ENCODE peak calls at places on chromosome 17, in ten cellular contexts. W is fibroblast of mammary gland, I is neural crest cell, A is natural killer cell, P is cardiac muscle cell, U is NB4, H is GM23338, Q is lower lobe of right lung, M is neural progenitor cell, F is mucosa of descending colon. L is an unnamed sample.

GRCh38 chr17:81652901-81653771 is 3.2 kb downstream of the PDE6G start:
- DNase-seq in Q (no peak), H (peak), W (no peak), M (no peak), A (no peak), F (no peak), U (no peak), I (no peak), P (no peak), L (no peak)

GRCh38 chr17:1058423-1059130 is 61.6 kb downstream of the TIMM22 start:
- DNase-seq in A (no peak), I (peak), Q (peak), W (peak), F (peak), P (no peak), M (peak), U (peak), H (peak), L (no peak)

GRCh38 chr17:9268546-9268945 is 247.2 kb downstream of the NTN1 start:
- DNase-seq in H (no peak), P (no peak), I (no peak), Q (no peak), A (no peak), M (no peak), W (no peak), U (no peak), F (no peak), L (no peak)

GRCh38 chr17:49955157-49955556 is 13.8 kb upstream of the DLX4 start:
- DNase-seq in A (no peak), I (no peak), W (no peak), M (no peak), F (no peak), U (no peak), H (no peak), P (no peak), Q (no peak), L (no peak)

GRCh38 chr17:74568116-74568873 is 986 bp upstream of the CD300H start:
- DNase-seq in P (no peak), W (no peak), A (no peak), Q (no peak), H (no peak), U (no peak), I (no peak), M (no peak), F (no peak), L (no peak)

GRCh38 chr17:9488556-9488955 is 87.1 kb downstream of the STX8 start:
- DNase-seq in A (no peak), H (no peak), M (no peak), I (no peak), W (peak), U (no peak), P (no peak), Q (no peak), F (no peak), L (no peak)

GRCh38 chr17:40087049-40087794 is 13.2 kb downstream of the NR1D1 start:
- DNase-seq in I (no peak), P (no peak), F (no peak), U (no peak), H (no peak), W (no peak), M (no peak), A (no peak), Q (no peak), L (no peak)

GRCh38 chr17:8057691-8058114 is 18.8 kb downstream of the ALOX15B start:
- DNase-seq in Q (peak), W (peak), I (peak), M (peak), A (peak), H (peak), U (peak), F (no peak), P (peak), L (no peak)

GRCh38 chr17:83146347-83146746 is 66.9 kb downstream of the METRNL start:
- DNase-seq in U (no peak), P (no peak), A (no peak), F (no peak), W (no peak), Q (no peak), M (no peak), H (no peak), I (no peak), L (no peak)

GRCh38 chr17:28008526-28008925 is 34.0 kb upstream of the NLK start:
- DNase-seq in Q (no peak), F (no peak), A (no peak), P (peak), H (peak), M (peak), W (peak), U (peak), I (peak), L (no peak)

GRCh38 chr17:34601431-34601830 is 22.0 kb downstream of the TMEM132E start:
- DNase-seq in A (no peak), I (no peak), Q (no peak), P (no peak), F (no peak), H (no peak), U (no peak), M (peak), W (no peak), L (no peak)

GRCh38 chr17:34598161-34598776 is 18.9 kb downstream of the TMEM132E start:
- DNase-seq in I (peak), F (no peak), W (no peak), P (peak), A (no peak), M (peak), U (no peak), H (peak), Q (no peak), L (no peak)

DNA sequence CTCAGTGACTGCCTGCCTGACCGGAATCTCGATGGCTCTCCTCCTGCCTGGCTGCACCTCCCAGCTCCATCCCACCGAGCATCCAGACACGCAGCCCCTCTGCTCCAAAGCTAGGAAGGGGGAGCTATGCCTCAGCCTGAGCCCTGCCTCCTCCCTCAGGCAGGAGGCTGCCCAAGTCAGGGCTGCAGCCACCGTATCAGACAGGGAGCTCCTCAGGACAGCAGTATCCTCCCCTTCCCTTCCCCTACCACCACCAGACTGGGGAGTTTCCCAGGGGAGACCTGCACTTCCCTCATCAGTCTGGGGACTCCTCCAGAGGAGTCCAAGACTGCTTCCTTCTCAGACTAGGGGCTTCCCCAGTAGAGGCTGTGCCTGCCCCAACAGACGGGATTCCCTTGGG is 17.5 kb downstream of the TMEM132E start:
- DNase-seq in U (no peak), F (no peak), W (no peak), I (no peak), P (no peak), M (no peak), H (no peak), A (no peak), Q (no peak), L (no peak)
- TF ChIP-seq CTCF in U (no peak), F (no peak), W (no peak), I (no peak), P (no peak), M (no peak), H (no peak), A (no peak), Q (no peak), L (no peak)

DNA sequence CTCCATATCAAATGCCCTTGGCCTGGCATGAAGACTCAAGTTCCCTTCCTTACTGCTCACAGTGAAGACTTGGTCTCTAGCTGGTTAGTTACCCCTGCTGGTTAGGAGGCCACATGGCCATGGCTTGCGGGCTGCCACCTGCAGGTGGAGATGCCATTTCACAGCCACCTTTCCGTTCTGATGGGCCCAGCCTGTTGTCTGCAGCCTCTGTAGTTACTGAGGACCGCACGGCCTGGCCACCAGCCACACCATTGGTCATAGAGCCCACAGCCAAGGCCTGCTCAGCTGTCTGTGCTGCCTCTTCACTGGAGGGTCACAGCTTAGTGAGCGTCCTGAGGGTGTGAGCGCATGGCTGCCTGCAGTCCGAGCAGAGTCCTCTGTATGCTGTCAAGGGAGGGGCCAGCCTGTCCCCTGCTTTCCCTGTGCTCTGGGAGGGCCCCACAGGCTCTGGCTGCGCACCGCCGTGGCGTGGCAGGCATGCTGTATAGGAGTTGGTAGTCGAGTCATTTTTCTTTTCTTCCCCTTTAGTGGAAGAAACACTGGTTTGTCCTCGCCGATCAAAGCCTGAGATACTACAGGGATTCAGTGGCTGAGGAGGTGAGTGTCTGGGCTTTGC is 59.2 kb downstream of the PLD6 start:
- DNase-seq in W (peak), P (no peak), I (no peak), Q (no peak), A (no peak), F (no peak), U (peak), M (peak), H (peak), L (no peak)
- TF ChIP-seq CTCF in W (peak), P (no peak), I (peak), Q (no peak), A (peak), F (no peak), U (peak), M (peak), H (peak), L (no peak)

DNA sequence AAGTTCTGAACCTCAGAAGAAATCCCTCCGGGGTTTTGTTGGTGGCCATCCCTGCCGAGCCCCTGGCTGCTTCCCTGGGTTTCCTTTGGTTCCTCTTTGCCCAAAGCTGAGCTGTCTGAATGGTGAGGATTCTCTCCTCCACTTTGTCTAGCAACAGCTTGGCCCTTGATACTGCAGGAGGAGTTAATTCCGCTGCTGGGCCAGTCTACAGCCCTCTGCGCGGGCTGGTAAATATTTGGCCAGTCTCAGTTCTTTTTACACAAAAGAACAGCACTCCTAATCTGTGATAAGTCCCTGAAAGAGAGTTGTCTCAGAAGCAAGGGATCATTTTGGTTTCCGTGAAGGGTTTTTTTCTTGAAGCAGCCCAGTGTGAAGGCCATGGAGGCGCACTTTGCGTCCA is 171.0 kb downstream of the RAB11FIP4 start:
- DNase-seq in M (peak), I (no peak), A (no peak), P (no peak), Q (no peak), U (no peak), W (no peak), F (no peak), H (no peak), L (no peak)
- TF ChIP-seq CTCF in M (no peak), I (no peak), A (no peak), P (no peak), Q (no peak), U (no peak), W (no peak), F (no peak), H (no peak), L (no peak)

DNA sequence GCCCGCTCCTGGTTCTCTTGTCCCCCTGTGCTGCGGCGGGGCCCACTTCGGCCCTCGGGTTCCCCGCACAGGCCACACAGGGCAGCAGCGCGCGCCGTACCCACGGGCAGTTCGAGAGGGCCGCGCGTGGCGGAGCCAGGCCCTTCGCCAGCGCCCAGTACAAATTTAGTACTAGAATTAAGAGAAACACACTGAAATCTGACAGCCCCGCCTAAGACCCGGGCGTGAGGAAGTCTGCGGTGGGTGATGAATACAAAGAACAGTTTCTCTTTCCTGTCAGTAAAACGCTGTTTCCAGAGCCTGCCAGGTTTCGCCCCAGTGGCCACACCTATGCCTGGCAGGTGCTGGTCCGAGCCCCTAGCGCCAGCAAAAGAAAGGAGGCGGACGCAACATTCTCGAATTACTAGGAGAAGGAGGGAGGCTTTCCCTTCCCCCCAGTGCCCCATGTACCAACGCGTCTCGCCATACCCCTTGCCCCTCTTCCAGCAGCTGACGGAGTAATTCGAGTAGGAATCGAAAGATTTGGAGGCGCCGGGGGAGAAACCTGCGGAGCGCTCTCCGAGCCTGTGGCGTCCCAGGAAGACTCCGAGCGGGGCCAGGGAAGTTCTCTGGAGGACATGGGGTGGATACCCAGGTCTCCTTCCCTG is 591 bp upstream of the SLFN5 start:
- DNase-seq in P (peak), H (peak), M (peak), F (peak), U (peak), W (peak), I (no peak), A (peak), Q (peak), L (peak)
- TF ChIP-seq CTCF in P (peak), H (peak), M (peak), F (peak), U (peak), W (no peak), I (peak), A (peak), Q (peak), L (peak)

GRCh38 chr17:75891605-75892555 is 4.9 kb downstream of the TRIM65 start:
- DNase-seq in W (no peak), A (no peak), Q (no peak), U (no peak), I (no peak), M (no peak), H (no peak), P (no peak), F (no peak), L (no peak)
- TF ChIP-seq CTCF in W (no peak), A (no peak), Q (no peak), U (no peak), I (no peak), M (no peak), H (no peak), P (no peak), F (no peak), L (no peak)

GRCh38 chr17:20926532-20926931 is 116.3 kb downstream of the USP22 start:
- DNase-seq in H (no peak), A (no peak), W (peak), P (no peak), U (no peak), M (no peak), Q (no peak), I (no peak), F (no peak), L (no peak)

GRCh38 chr17:20925091-20925490 is 117.7 kb downstream of the USP22 start:
- DNase-seq in M (no peak), H (no peak), Q (no peak), F (no peak), W (peak), P (no peak), I (no peak), A (no peak), U (peak), L (no peak)

GRCh38 chr17:20924306-20924705 is 118.5 kb downstream of the USP22 start:
- DNase-seq in A (no peak), M (no peak), Q (no peak), F (no peak), W (no peak), U (no peak), H (no peak), P (no peak), I (no peak), L (no peak)

GRCh38 chr17:20927586-20927985 is 115.2 kb downstream of the USP22 start:
- DNase-seq in H (no peak), F (no peak), I (no peak), P (no peak), W (no peak), M (no peak), Q (no peak), A (no peak), U (no peak), L (no peak)

GRCh38 chr17:20925954-20926353 is 116.9 kb downstream of the USP22 start:
- DNase-seq in W (no peak), U (no peak), P (no peak), I (no peak), A (no peak), H (no peak), F (no peak), Q (no peak), M (no peak), L (no peak)
- TF ChIP-seq CTCF in W (no peak), U (no peak), P (no peak), I (no peak), A (no peak), H (no peak), F (no peak), Q (no peak), M (no peak), L (no peak)

GRCh38 chr17:36148559-36149295 is 27.7 kb downstream of the TBC1D3B start:
- DNase-seq in Q (peak), P (peak), A (peak), F (peak), M (peak), I (peak), W (peak), U (peak), H (peak), L (peak)
- TF ChIP-seq CTCF in Q (peak), P (peak), A (peak), F (peak), M (peak), I (peak), W (peak), U (peak), H (peak), L (peak)

GRCh38 chr17:44636562-44636961 is 19.7 kb upstream of the MEIOC start:
- DNase-seq in F (no peak), M (peak), H (peak), A (no peak), W (peak), Q (no peak), I (no peak), P (peak), U (peak), L (no peak)
- TF ChIP-seq CTCF in F (no peak), M (peak), H (peak), A (peak), W (peak), Q (peak), I (peak), P (peak), U (no peak), L (peak)

DNA sequence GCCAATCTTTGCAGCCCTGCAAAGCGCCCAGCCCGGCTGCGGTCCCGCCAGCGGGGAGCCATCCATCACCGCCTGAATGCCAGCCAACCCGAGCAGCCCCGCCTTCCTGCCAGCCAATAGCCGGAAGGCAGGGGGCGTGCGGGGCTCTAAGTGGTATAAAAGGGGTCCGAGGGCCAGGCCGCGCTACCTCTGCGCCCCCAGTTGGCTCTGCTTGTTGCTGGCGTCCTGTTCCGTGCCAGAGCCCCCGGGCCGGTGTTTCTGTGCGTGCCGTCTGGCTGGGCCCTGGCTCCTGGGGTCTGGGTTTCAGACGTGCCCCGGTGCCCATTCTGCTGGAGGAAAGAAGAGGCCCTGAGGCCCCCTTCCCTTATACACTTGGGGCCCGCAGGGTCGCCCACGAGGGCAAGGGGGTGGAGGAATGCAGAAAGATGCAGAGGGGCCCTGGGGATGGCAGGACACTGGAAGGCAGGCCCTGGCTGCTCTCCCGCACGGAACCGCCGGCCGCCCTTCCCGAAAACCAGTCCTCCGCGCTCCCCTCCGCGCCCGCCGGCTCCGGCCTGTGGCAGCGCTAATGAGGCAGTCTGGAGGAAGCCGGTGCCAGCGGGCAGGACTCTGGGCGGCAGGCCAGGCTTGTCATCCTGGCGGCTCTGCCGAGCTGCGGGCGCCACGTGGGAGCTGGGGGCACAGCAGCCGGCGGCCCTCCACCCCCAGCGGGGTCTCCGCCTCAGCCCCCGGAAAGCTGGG is 14.0 kb downstream of the COPZ2 start:
- DNase-seq in F (peak), M (peak), P (peak), W (peak), I (peak), Q (peak), H (peak), A (peak), U (peak), L (peak)
- TF ChIP-seq CTCF in F (peak), M (peak), P (peak), W (no peak), I (peak), Q (peak), H (no peak), A (no peak), U (no peak), L (peak)

GRCh38 chr17:48954300-48954755 is 9.7 kb upstream of the SNF8 start:
- DNase-seq in P (peak), I (no peak), M (peak), Q (no peak), U (peak), A (no peak), F (no peak), W (peak), H (peak), L (no peak)
- TF ChIP-seq CTCF in P (peak), I (peak), M (peak), Q (no peak), U (peak), A (no peak), F (no peak), W (peak), H (peak), L (no peak)